ENCODE peak calls at places on chromosomes 16 and 17, in four cellular contexts. G, W, U and P are unnamed samples.

GRCh38 chr16:51084074-51084928 is 66.8 kb downstream of the SALL1 start:
- DNase-seq in G (no peak), W (no peak), U (no peak), P (no peak)

GRCh38 chr16:50335198-50335958 is 33.4 kb downstream of the BRD7 start:
- DNase-seq in G (no peak), W (no peak), U (no peak), P (no peak)

GRCh38 chr16:4412159-4412558 is 4.2 kb downstream of the CORO7 start:
- DNase-seq in G (no peak), W (peak), U (no peak), P (no peak)

GRCh38 chr17:13961262-13961661 is 108.0 kb upstream of the COX10 start:
- DNase-seq in G (no peak), W (no peak), U (no peak), P (no peak)

GRCh38 chr16:22195445-22195694 is 10.7 kb upstream of the EEF2K start:
- DNase-seq in G (no peak), W (no peak), U (no peak), P (no peak)

GRCh38 chr17:40350410-40351184 is 13.9 kb downstream of the GJD3 start:
- DNase-seq in G (no peak), W (peak), U (no peak), P (no peak)

GRCh38 chr17:48550313-48551205 is 5.7 kb upstream of the HOXB2 start:
- DNase-seq in G (no peak), W (no peak), U (no peak), P (no peak)

GRCh38 chr16:87165151-87165550 is 152.0 kb downstream of the C16orf95 start:
- DNase-seq in G (no peak), W (no peak), U (no peak), P (no peak)

GRCh38 chr16:67525176-67525860 is 3.3 kb upstream of the RIPOR1 start:
- DNase-seq in G (no peak), W (no peak), U (no peak), P (no peak)

GRCh38 chr17:19578545-19578944 is 44.9 kb downstream of the SLC47A1 start:
- DNase-seq in G (no peak), W (no peak), U (no peak), P (no peak)

GRCh38 chr16:55036371-55036821 is 105.7 kb downstream of the IRX5 start:
- DNase-seq in G (no peak), W (no peak), U (no peak), P (no peak)

GRCh38 chr17:83150369-83151055 is 71.1 kb downstream of the METRNL start:
- DNase-seq in G (no peak), W (no peak), U (no peak), P (no peak)

GRCh38 chr16:21568502-21569189 is 30.7 kb upstream of the METTL9 start:
- DNase-seq in G (no peak), W (no peak), U (no peak), P (no peak)

GRCh38 chr17:78537217-78537860 is 39.9 kb downstream of the DNAH17 start:
- DNase-seq in G (no peak), W (peak), U (no peak), P (no peak)

GRCh38 chr16:30397056-30397455 is 1.8 kb downstream of the ZNF48 start:
- DNase-seq in G (no peak), W (no peak), U (no peak), P (no peak)

GRCh38 chr16:1414532-1415265 is at the start of gene UNKL:
- DNase-seq in G (no peak), W (peak), U (peak), P (no peak)

GRCh38 chr16:46632778-46633733 is 11.9 kb upstream of the SHCBP1 start:
- DNase-seq in G (no peak), W (no peak), U (no peak), P (no peak)

GRCh38 chr17:16313159-16314090 is 39.8 kb downstream of the CENPV start:
- DNase-seq in G (no peak), W (no peak), U (no peak), P (no peak)

GRCh38 chr17:45940826-45941225 is 46.5 kb downstream of the MAPT start:
- DNase-seq in G (no peak), W (no peak), U (peak), P (no peak)

GRCh38 chr16:57341441-57342303 is 16.9 kb upstream of the CCL22 start:
- DNase-seq in G (peak), W (no peak), U (peak), P (peak)

GRCh38 chr16:3838600-3839401 is 41.7 kb downstream of the CREBBP start:
- DNase-seq in G (no peak), W (no peak), U (no peak), P (no peak)

GRCh38 chr17:66354981-66355380 is 52.6 kb downstream of the PRKCA start:
- DNase-seq in G (peak), W (no peak), U (no peak), P (no peak)

GRCh38 chr17:39151680-39152058 is 232 bp upstream of the PLXDC1 start:
- DNase-seq in G (no peak), W (no peak), U (no peak), P (no peak)

GRCh38 chr16:16042076-16042475 is 92.7 kb downstream of the ABCC1 start:
- DNase-seq in G (peak), W (no peak), U (no peak), P (peak)

GRCh38 chr16:50879873-50880695 is 138.2 kb downstream of the CYLD start:
- DNase-seq in G (no peak), W (no peak), U (no peak), P (no peak)

GRCh38 chr16:30570621-30571443 is 682 bp downstream of the ZNF688 start:
- DNase-seq in G (no peak), W (peak), U (peak), P (no peak)

GRCh38 chr16:21673469-21673868 is 9.7 kb downstream of the OTOA start:
- DNase-seq in G (no peak), W (no peak), U (no peak), P (no peak)

GRCh38 chr16:48381201-48381600 is 4.0 kb downstream of the SIAH1 start:
- DNase-seq in G (no peak), W (no peak), U (no peak), P (no peak)

GRCh38 chr17:41784207-41784744 is 2.2 kb downstream of the JUP start:
- DNase-seq in G (no peak), W (no peak), U (no peak), P (no peak)

GRCh38 chr17:40283662-40284061 is 4.0 kb upstream of the CDC6 start:
- DNase-seq in G (peak), W (no peak), U (no peak), P (peak)